ENCODE peak calls at places on chromosomes 16 and 17, in four cellular contexts. One of them, this sample, is unnamed.

GRCh38 chr16:66457888-66458287 is 30.8 kb downstream of the BEAN1 start:
- DNase-seq in WTC11: no peak
- DNase-seq in stimulated activated CD8-positive, alpha-beta memory T cell treated with anti-CD3 and anti-CD28 coated beads, Interleukin-2, amount 100 ng/mL, for 1 hour: no peak
- DNase-seq in retinal pigment epithelial cell: no peak
- DNase-seq in this sample: no peak

GRCh38 chr16:58654456-58655214 is 25.0 kb upstream of the CNOT1 start:
- DNase-seq in WTC11: no peak
- DNase-seq in stimulated activated CD8-positive, alpha-beta memory T cell treated with anti-CD3 and anti-CD28 coated beads, Interleukin-2, amount 100 ng/mL, for 1 hour: no peak
- DNase-seq in retinal pigment epithelial cell: no peak
- DNase-seq in this sample: no peak

GRCh38 chr17:35793257-35793656 is 2.2 kb downstream of the MMP28 start:
- DNase-seq in WTC11: no peak
- DNase-seq in stimulated activated CD8-positive, alpha-beta memory T cell treated with anti-CD3 and anti-CD28 coated beads, Interleukin-2, amount 100 ng/mL, for 1 hour: no peak
- DNase-seq in retinal pigment epithelial cell: no peak
- DNase-seq in this sample: no peak

GRCh38 chr17:968812-969766 is 10.5 kb downstream of the NXN start:
- DNase-seq in WTC11: no peak
- DNase-seq in stimulated activated CD8-positive, alpha-beta memory T cell treated with anti-CD3 and anti-CD28 coated beads, Interleukin-2, amount 100 ng/mL, for 1 hour: no peak
- DNase-seq in retinal pigment epithelial cell: peak; percentile 76
- DNase-seq in this sample: no peak

GRCh38 chr17:57989011-57989345 is 924 bp upstream of the VEZF1 start:
- DNase-seq in WTC11: no peak
- DNase-seq in stimulated activated CD8-positive, alpha-beta memory T cell treated with anti-CD3 and anti-CD28 coated beads, Interleukin-2, amount 100 ng/mL, for 1 hour: no peak
- DNase-seq in retinal pigment epithelial cell: no peak
- DNase-seq in this sample: no peak

GRCh38 chr17:32723310-32723955 is 153.5 kb downstream of the MYO1D start:
- DNase-seq in WTC11: no peak
- DNase-seq in stimulated activated CD8-positive, alpha-beta memory T cell treated with anti-CD3 and anti-CD28 coated beads, Interleukin-2, amount 100 ng/mL, for 1 hour: no peak
- DNase-seq in retinal pigment epithelial cell: no peak
- DNase-seq in this sample: no peak

GRCh38 chr17:17682737-17683675 is 1.7 kb downstream of the RAI1 start:
- DNase-seq in WTC11: peak; percentile 59
- DNase-seq in stimulated activated CD8-positive, alpha-beta memory T cell treated with anti-CD3 and anti-CD28 coated beads, Interleukin-2, amount 100 ng/mL, for 1 hour: no peak
- DNase-seq in retinal pigment epithelial cell: no peak
- DNase-seq in this sample: no peak

GRCh38 chr17:48024149-48025039 is 13.2 kb downstream of the COPZ2 start:
- DNase-seq in WTC11: peak; percentile 52
- DNase-seq in stimulated activated CD8-positive, alpha-beta memory T cell treated with anti-CD3 and anti-CD28 coated beads, Interleukin-2, amount 100 ng/mL, for 1 hour: no peak
- DNase-seq in retinal pigment epithelial cell: no peak
- DNase-seq in this sample: peak; percentile 6

GRCh38 chr16:74462361-74462760 is 41.1 kb upstream of the CLEC18B start:
- DNase-seq in WTC11: no peak
- DNase-seq in stimulated activated CD8-positive, alpha-beta memory T cell treated with anti-CD3 and anti-CD28 coated beads, Interleukin-2, amount 100 ng/mL, for 1 hour: no peak
- DNase-seq in retinal pigment epithelial cell: no peak
- DNase-seq in this sample: no peak

GRCh38 chr16:57186630-57187507 is 740 bp downstream of the RSPRY1 start:
- DNase-seq in WTC11: no peak
- DNase-seq in stimulated activated CD8-positive, alpha-beta memory T cell treated with anti-CD3 and anti-CD28 coated beads, Interleukin-2, amount 100 ng/mL, for 1 hour: no peak
- DNase-seq in retinal pigment epithelial cell: no peak
- DNase-seq in this sample: no peak

GRCh38 chr16:54128629-54129230 is 157.9 kb downstream of the IRX3 start:
- DNase-seq in WTC11: no peak
- DNase-seq in stimulated activated CD8-positive, alpha-beta memory T cell treated with anti-CD3 and anti-CD28 coated beads, Interleukin-2, amount 100 ng/mL, for 1 hour: no peak
- DNase-seq in retinal pigment epithelial cell: no peak
- DNase-seq in this sample: no peak

GRCh38 chr16:64964126-64964540 is 157.7 kb downstream of the CDH11 start:
- DNase-seq in WTC11: no peak
- DNase-seq in stimulated activated CD8-positive, alpha-beta memory T cell treated with anti-CD3 and anti-CD28 coated beads, Interleukin-2, amount 100 ng/mL, for 1 hour: no peak
- DNase-seq in retinal pigment epithelial cell: no peak
- DNase-seq in this sample: no peak

GRCh38 chr17:76871668-76872067 is 3.5 kb downstream of the MGAT5B start:
- DNase-seq in WTC11: no peak
- DNase-seq in stimulated activated CD8-positive, alpha-beta memory T cell treated with anti-CD3 and anti-CD28 coated beads, Interleukin-2, amount 100 ng/mL, for 1 hour: no peak
- DNase-seq in retinal pigment epithelial cell: no peak
- DNase-seq in this sample: no peak

GRCh38 chr17:49964539-49965521 is 4.2 kb upstream of the DLX4 start:
- DNase-seq in WTC11: peak; percentile 77
- DNase-seq in stimulated activated CD8-positive, alpha-beta memory T cell treated with anti-CD3 and anti-CD28 coated beads, Interleukin-2, amount 100 ng/mL, for 1 hour: no peak
- DNase-seq in retinal pigment epithelial cell: no peak
- DNase-seq in this sample: no peak

GRCh38 chr17:36525113-36525512 is 9.6 kb downstream of the MYO19 start:
- DNase-seq in WTC11: no peak
- DNase-seq in stimulated activated CD8-positive, alpha-beta memory T cell treated with anti-CD3 and anti-CD28 coated beads, Interleukin-2, amount 100 ng/mL, for 1 hour: no peak
- DNase-seq in retinal pigment epithelial cell: no peak
- DNase-seq in this sample: no peak

GRCh38 chr16:495127-495748 is 32.3 kb upstream of the CAPN15 start:
- DNase-seq in WTC11: peak; percentile 73
- DNase-seq in stimulated activated CD8-positive, alpha-beta memory T cell treated with anti-CD3 and anti-CD28 coated beads, Interleukin-2, amount 100 ng/mL, for 1 hour: no peak
- DNase-seq in retinal pigment epithelial cell: no peak
- DNase-seq in this sample: no peak

GRCh38 chr17:40554646-40555295 is 10.5 kb downstream of the CCR7 start:
- DNase-seq in WTC11: peak; percentile 6
- DNase-seq in stimulated activated CD8-positive, alpha-beta memory T cell treated with anti-CD3 and anti-CD28 coated beads, Interleukin-2, amount 100 ng/mL, for 1 hour: no peak
- DNase-seq in retinal pigment epithelial cell: no peak
- DNase-seq in this sample: no peak

GRCh38 chr17:802481-802880 is 20.3 kb downstream of the MRM3 start:
- DNase-seq in WTC11: no peak
- DNase-seq in stimulated activated CD8-positive, alpha-beta memory T cell treated with anti-CD3 and anti-CD28 coated beads, Interleukin-2, amount 100 ng/mL, for 1 hour: no peak
- DNase-seq in retinal pigment epithelial cell: no peak
- DNase-seq in this sample: no peak

GRCh38 chr16:7524419-7524818 is 191.8 kb downstream of the RBFOX1 start:
- DNase-seq in WTC11: no peak
- DNase-seq in stimulated activated CD8-positive, alpha-beta memory T cell treated with anti-CD3 and anti-CD28 coated beads, Interleukin-2, amount 100 ng/mL, for 1 hour: no peak
- DNase-seq in retinal pigment epithelial cell: no peak
- DNase-seq in this sample: no peak

GRCh38 chr17:32492648-32493289 is 6.0 kb downstream of the CDK5R1 start:
- DNase-seq in WTC11: no peak
- DNase-seq in stimulated activated CD8-positive, alpha-beta memory T cell treated with anti-CD3 and anti-CD28 coated beads, Interleukin-2, amount 100 ng/mL, for 1 hour: no peak
- DNase-seq in retinal pigment epithelial cell: no peak
- DNase-seq in this sample: no peak

GRCh38 chr16:58411736-58412614 is 19.7 kb downstream of the GINS3 start:
- DNase-seq in WTC11: no peak
- DNase-seq in stimulated activated CD8-positive, alpha-beta memory T cell treated with anti-CD3 and anti-CD28 coated beads, Interleukin-2, amount 100 ng/mL, for 1 hour: no peak
- DNase-seq in retinal pigment epithelial cell: no peak
- DNase-seq in this sample: no peak

GRCh38 chr17:65855245-65855644 is 293.8 kb upstream of the AXIN2 start:
- DNase-seq in WTC11: no peak
- DNase-seq in stimulated activated CD8-positive, alpha-beta memory T cell treated with anti-CD3 and anti-CD28 coated beads, Interleukin-2, amount 100 ng/mL, for 1 hour: no peak
- DNase-seq in retinal pigment epithelial cell: peak; percentile 16
- DNase-seq in this sample: no peak

GRCh38 chr16:30927789-30928378 is 4.5 kb downstream of the FBXL19 start:
- DNase-seq in WTC11: peak; percentile 85
- DNase-seq in stimulated activated CD8-positive, alpha-beta memory T cell treated with anti-CD3 and anti-CD28 coated beads, Interleukin-2, amount 100 ng/mL, for 1 hour: no peak
- DNase-seq in retinal pigment epithelial cell: no peak
- DNase-seq in this sample: no peak

GRCh38 chr16:79337906-79338305 is 262.6 kb downstream of the MAF start:
- DNase-seq in WTC11: no peak
- DNase-seq in stimulated activated CD8-positive, alpha-beta memory T cell treated with anti-CD3 and anti-CD28 coated beads, Interleukin-2, amount 100 ng/mL, for 1 hour: no peak
- DNase-seq in retinal pigment epithelial cell: no peak
- DNase-seq in this sample: no peak

GRCh38 chr17:82791532-82791931 is 39.7 kb downstream of the TBCD start:
- DNase-seq in WTC11: no peak
- DNase-seq in stimulated activated CD8-positive, alpha-beta memory T cell treated with anti-CD3 and anti-CD28 coated beads, Interleukin-2, amount 100 ng/mL, for 1 hour: no peak
- DNase-seq in retinal pigment epithelial cell: peak; percentile 81
- DNase-seq in this sample: no peak

GRCh38 chr17:57429966-57430365 is 173.6 kb downstream of the MSI2 start:
- DNase-seq in WTC11: no peak
- DNase-seq in stimulated activated CD8-positive, alpha-beta memory T cell treated with anti-CD3 and anti-CD28 coated beads, Interleukin-2, amount 100 ng/mL, for 1 hour: no peak
- DNase-seq in retinal pigment epithelial cell: no peak
- DNase-seq in this sample: no peak

GRCh38 chr16:61581417-61582046 is 454.7 kb downstream of the CDH8 start:
- DNase-seq in WTC11: no peak
- DNase-seq in stimulated activated CD8-positive, alpha-beta memory T cell treated with anti-CD3 and anti-CD28 coated beads, Interleukin-2, amount 100 ng/mL, for 1 hour: no peak
- DNase-seq in retinal pigment epithelial cell: no peak
- DNase-seq in this sample: no peak

GRCh38 chr17:15257316-15257925 is 7.7 kb downstream of the PMP22 start:
- DNase-seq in WTC11: peak; percentile 78
- DNase-seq in stimulated activated CD8-positive, alpha-beta memory T cell treated with anti-CD3 and anti-CD28 coated beads, Interleukin-2, amount 100 ng/mL, for 1 hour: no peak
- DNase-seq in retinal pigment epithelial cell: peak; percentile 66
- DNase-seq in this sample: peak; percentile 10

GRCh38 chr17:77394540-77395295 is 253.9 kb downstream of the SEC14L1 start:
- DNase-seq in WTC11: no peak
- DNase-seq in stimulated activated CD8-positive, alpha-beta memory T cell treated with anti-CD3 and anti-CD28 coated beads, Interleukin-2, amount 100 ng/mL, for 1 hour: no peak
- DNase-seq in retinal pigment epithelial cell: no peak
- DNase-seq in this sample: no peak

GRCh38 chr17:40317345-40317873 is 8.4 kb downstream of the RARA start:
- DNase-seq in WTC11: peak; percentile 78
- DNase-seq in stimulated activated CD8-positive, alpha-beta memory T cell treated with anti-CD3 and anti-CD28 coated beads, Interleukin-2, amount 100 ng/mL, for 1 hour: no peak
- DNase-seq in retinal pigment epithelial cell: no peak
- DNase-seq in this sample: no peak

GRCh38 chr17:62970617-62971016 is 4.6 kb downstream of the TANC2 start:
- DNase-seq in WTC11: no peak
- DNase-seq in stimulated activated CD8-positive, alpha-beta memory T cell treated with anti-CD3 and anti-CD28 coated beads, Interleukin-2, amount 100 ng/mL, for 1 hour: no peak
- DNase-seq in retinal pigment epithelial cell: no peak
- DNase-seq in this sample: no peak

GRCh38 chr17:8253801-8254200 is 4.7 kb downstream of the PFAS start:
- DNase-seq in WTC11: no peak
- DNase-seq in stimulated activated CD8-positive, alpha-beta memory T cell treated with anti-CD3 and anti-CD28 coated beads, Interleukin-2, amount 100 ng/mL, for 1 hour: no peak
- DNase-seq in retinal pigment epithelial cell: no peak
- DNase-seq in this sample: no peak

GRCh38 chr17:61570118-61570517 is 20.9 kb downstream of the NACA2 start:
- DNase-seq in WTC11: no peak
- DNase-seq in stimulated activated CD8-positive, alpha-beta memory T cell treated with anti-CD3 and anti-CD28 coated beads, Interleukin-2, amount 100 ng/mL, for 1 hour: no peak
- DNase-seq in retinal pigment epithelial cell: no peak
- DNase-seq in this sample: no peak

GRCh38 chr16:9151597-9151996 is 60.2 kb downstream of the HAPSTR1 start:
- DNase-seq in WTC11: no peak
- DNase-seq in stimulated activated CD8-positive, alpha-beta memory T cell treated with anti-CD3 and anti-CD28 coated beads, Interleukin-2, amount 100 ng/mL, for 1 hour: no peak
- DNase-seq in retinal pigment epithelial cell: no peak
- DNase-seq in this sample: no peak

GRCh38 chr16:73364413-73364812 is 316.5 kb upstream of the ZFHX3 start:
- DNase-seq in WTC11: no peak
- DNase-seq in stimulated activated CD8-positive, alpha-beta memory T cell treated with anti-CD3 and anti-CD28 coated beads, Interleukin-2, amount 100 ng/mL, for 1 hour: no peak
- DNase-seq in retinal pigment epithelial cell: no peak
- DNase-seq in this sample: no peak

This sample was measured in activated T-helper 1 cell treated with anti-CD3 and anti-CD28 coated beads, Interleukin-2, amount 50 U/mL, for 16 hours.